ENCODE peak calls at places on chromosomes 6 and 20, in nine cellular contexts. One of them, this sample, is unnamed.
A peak's percentile ranks its signal among the peaks of the same experiment; 100 is the strongest.

GRCh38 chr6:90123796-90124195 is 172.8 kb downstream of the BACH2 start:
- DNase-seq in left ventricle myocardium inferior: no peak
- DNase-seq in OCI-LY7: no peak
- DNase-seq in A549: no peak
- DNase-seq in CD4-positive, CD25-positive, alpha-beta regulatory T cell: no peak
- DNase-seq in H9: no peak
- DNase-seq in aorta: no peak
- DNase-seq in small intestine: no peak
- DNase-seq in sigmoid colon: no peak
- DNase-seq in this sample: no peak

GRCh38 chr6:2916354-2916925 is 13.3 kb upstream of the SERPINB9 start:
- DNase-seq in left ventricle myocardium inferior: no peak
- DNase-seq in CD4-positive, CD25-positive, alpha-beta regulatory T cell: no peak
- DNase-seq in A549: no peak
- DNase-seq in aorta: no peak
- DNase-seq in H9: no peak
- DNase-seq in small intestine: no peak
- DNase-seq in sigmoid colon: no peak
- DNase-seq in OCI-LY7: no peak
- DNase-seq in this sample: no peak

GRCh38 chr20:49186535-49187329 is 1.4 kb downstream of the STAU1 start:
- DNase-seq in A549: peak; percentile 52
- DNase-seq in CD4-positive, CD25-positive, alpha-beta regulatory T cell: peak; percentile 46
- DNase-seq in aorta: peak; percentile 69
- DNase-seq in small intestine: peak; percentile 83
- DNase-seq in OCI-LY7: peak; percentile 64
- DNase-seq in sigmoid colon: peak; percentile 85
- DNase-seq in left ventricle myocardium inferior: peak; percentile 29
- DNase-seq in H9: no peak
- DNase-seq in this sample: no peak

GRCh38 chr6:34581561-34581920 is 25.4 kb upstream of the SPDEF start:
- DNase-seq in OCI-LY7: no peak
- DNase-seq in H9: no peak
- DNase-seq in A549: no peak
- DNase-seq in left ventricle myocardium inferior: no peak
- DNase-seq in CD4-positive, CD25-positive, alpha-beta regulatory T cell: no peak
- DNase-seq in sigmoid colon: no peak
- DNase-seq in aorta: peak; percentile 51
- DNase-seq in small intestine: no peak
- DNase-seq in this sample: no peak

GRCh38 chr20:45047581-45048119 is 53.3 kb downstream of the KCNS1 start:
- DNase-seq in A549: no peak
- DNase-seq in OCI-LY7: no peak
- DNase-seq in left ventricle myocardium inferior: no peak
- DNase-seq in sigmoid colon: no peak
- DNase-seq in small intestine: no peak
- DNase-seq in CD4-positive, CD25-positive, alpha-beta regulatory T cell: no peak
- DNase-seq in aorta: no peak
- DNase-seq in H9: no peak
- DNase-seq in this sample: no peak

GRCh38 chr6:87905101-87905517 is 142.5 kb upstream of the SPACA1 start:
- DNase-seq in small intestine: no peak
- DNase-seq in aorta: no peak
- DNase-seq in A549: no peak
- DNase-seq in sigmoid colon: no peak
- DNase-seq in OCI-LY7: peak; percentile 97
- DNase-seq in H9: no peak
- DNase-seq in CD4-positive, CD25-positive, alpha-beta regulatory T cell: no peak
- DNase-seq in left ventricle myocardium inferior: no peak
- DNase-seq in this sample: no peak

GRCh38 chr6:34383651-34384304 is 8.7 kb downstream of the NUDT3 start:
- DNase-seq in aorta: no peak
- DNase-seq in sigmoid colon: no peak
- DNase-seq in small intestine: no peak
- DNase-seq in A549: no peak
- DNase-seq in H9: no peak
- DNase-seq in left ventricle myocardium inferior: no peak
- DNase-seq in CD4-positive, CD25-positive, alpha-beta regulatory T cell: no peak
- DNase-seq in OCI-LY7: no peak
- DNase-seq in this sample: no peak

GRCh38 chr6:170208171-170208601 is 82.7 kb downstream of the DLL1 start:
- DNase-seq in A549: no peak
- DNase-seq in OCI-LY7: no peak
- DNase-seq in aorta: peak; percentile 62
- DNase-seq in sigmoid colon: no peak
- DNase-seq in H9: no peak
- DNase-seq in CD4-positive, CD25-positive, alpha-beta regulatory T cell: no peak
- DNase-seq in small intestine: no peak
- DNase-seq in left ventricle myocardium inferior: no peak
- DNase-seq in this sample: no peak

GRCh38 chr20:18314786-18315406 is 26.6 kb downstream of the ZNF133 start:
- DNase-seq in OCI-LY7: no peak
- DNase-seq in aorta: no peak
- DNase-seq in H9: no peak
- DNase-seq in left ventricle myocardium inferior: no peak
- DNase-seq in CD4-positive, CD25-positive, alpha-beta regulatory T cell: no peak
- DNase-seq in small intestine: no peak
- DNase-seq in sigmoid colon: peak; percentile 50
- DNase-seq in A549: peak; percentile 18
- DNase-seq in this sample: no peak

GRCh38 chr20:24701668-24702067 is 232.2 kb downstream of the SYNDIG1 start:
- DNase-seq in aorta: peak; percentile 36
- DNase-seq in CD4-positive, CD25-positive, alpha-beta regulatory T cell: no peak
- DNase-seq in small intestine: no peak
- DNase-seq in A549: no peak
- DNase-seq in H9: no peak
- DNase-seq in sigmoid colon: no peak
- DNase-seq in OCI-LY7: no peak
- DNase-seq in left ventricle myocardium inferior: no peak
- DNase-seq in this sample: no peak

GRCh38 chr6:128666405-128666804 is 146.0 kb upstream of the PTPRK start:
- DNase-seq in OCI-LY7: no peak
- DNase-seq in CD4-positive, CD25-positive, alpha-beta regulatory T cell: no peak
- DNase-seq in small intestine: no peak
- DNase-seq in aorta: no peak
- DNase-seq in H9: no peak
- DNase-seq in A549: no peak
- DNase-seq in sigmoid colon: no peak
- DNase-seq in left ventricle myocardium inferior: no peak
- DNase-seq in this sample: no peak

GRCh38 chr6:128667339-128667858 is 147.0 kb upstream of the PTPRK start:
- DNase-seq in sigmoid colon: no peak
- DNase-seq in aorta: no peak
- DNase-seq in OCI-LY7: no peak
- DNase-seq in left ventricle myocardium inferior: no peak
- DNase-seq in A549: no peak
- DNase-seq in H9: no peak
- DNase-seq in CD4-positive, CD25-positive, alpha-beta regulatory T cell: no peak
- DNase-seq in small intestine: no peak
- DNase-seq in this sample: no peak

GRCh38 chr6:128659878-128660622 is 139.7 kb upstream of the PTPRK start:
- DNase-seq in aorta: no peak
- DNase-seq in A549: no peak
- DNase-seq in OCI-LY7: no peak
- DNase-seq in sigmoid colon: no peak
- DNase-seq in small intestine: peak; percentile 27
- DNase-seq in H9: no peak
- DNase-seq in CD4-positive, CD25-positive, alpha-beta regulatory T cell: no peak
- DNase-seq in left ventricle myocardium inferior: no peak
- DNase-seq in this sample: no peak

DNA sequence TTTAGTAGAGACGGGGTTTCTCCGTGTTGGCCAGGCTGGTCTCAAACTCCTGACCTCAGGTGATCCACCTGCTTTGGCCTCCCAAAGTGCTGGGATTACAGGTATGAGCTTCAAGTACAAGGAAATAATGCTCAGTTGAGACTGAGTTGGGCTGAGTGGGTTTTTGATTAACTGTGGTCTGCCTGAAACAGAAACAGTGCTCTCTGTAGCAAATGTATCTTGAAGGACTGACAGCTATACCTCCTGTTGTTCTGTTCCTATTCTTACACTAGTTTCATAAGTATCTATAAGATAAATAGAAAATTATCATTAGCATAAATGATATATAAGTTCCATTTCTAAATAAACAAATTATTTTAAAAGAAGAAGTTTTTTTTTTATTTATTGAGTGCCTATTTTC is 142.8 kb upstream of the PTPRK start:
- DNase-seq in OCI-LY7: no peak
- DNase-seq in CD4-positive, CD25-positive, alpha-beta regulatory T cell: no peak
- DNase-seq in sigmoid colon: no peak
- DNase-seq in left ventricle myocardium inferior: no peak
- DNase-seq in A549: no peak
- DNase-seq in H9: no peak
- DNase-seq in aorta: no peak
- DNase-seq in small intestine: no peak
- DNase-seq in this sample: no peak
- H3K4me1 ChIP-seq in OCI-LY7: no peaks in the 10 kb centered on the region
- H3K4me1 ChIP-seq in CD4-positive, CD25-positive, alpha-beta regulatory T cell: no peaks in the 10 kb centered on the region
- H3K4me1 ChIP-seq in sigmoid colon: no peaks in the 10 kb centered on the region
- H3K4me1 ChIP-seq in left ventricle myocardium inferior: peaks cover 27% of the 10 kb centered on the region
- H3K4me1 ChIP-seq in A549: peaks cover 2% of the 10 kb centered on the region
- H3K4me1 ChIP-seq in H9: no peaks in the 10 kb centered on the region
- H3K4me1 ChIP-seq in aorta: no peaks in the 10 kb centered on the region
- H3K4me1 ChIP-seq in small intestine: no peaks in the 10 kb centered on the region
- H3K4me1 ChIP-seq in this sample: no peaks in the 10 kb centered on the region

DNA sequence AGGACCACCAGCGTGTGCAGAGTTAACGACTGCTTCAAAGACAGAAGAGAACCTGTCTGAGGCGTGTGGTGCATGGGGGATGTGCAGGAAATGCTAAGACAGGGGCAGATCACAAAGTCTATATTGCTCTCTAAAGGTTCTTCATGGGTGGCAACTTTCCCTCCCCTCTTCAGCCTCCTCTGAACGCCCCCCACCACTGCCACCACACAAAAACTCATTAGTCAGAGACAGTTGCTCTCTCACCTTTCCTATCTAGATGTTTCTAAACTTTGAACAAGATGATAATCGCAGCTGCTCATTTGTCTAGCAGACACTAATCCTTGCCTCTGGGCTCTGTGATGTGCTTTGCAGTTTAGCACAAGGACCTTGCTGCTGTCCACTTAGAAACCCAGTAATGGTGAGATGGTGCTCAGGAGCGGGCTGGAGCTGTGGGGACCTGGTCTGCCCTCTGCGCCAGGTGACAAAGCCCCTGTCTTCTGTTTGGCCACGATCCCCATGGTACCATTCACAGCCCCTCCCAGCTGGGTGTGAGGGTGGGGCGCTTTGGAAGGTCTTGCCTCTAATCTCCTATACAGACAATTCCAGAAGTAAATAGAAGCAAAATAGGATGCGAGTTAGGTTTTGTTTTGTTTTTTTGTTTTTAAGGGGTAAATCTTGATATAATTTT is 219.5 kb downstream of the NRN1 start:
- DNase-seq in aorta: peak; percentile 37
- DNase-seq in left ventricle myocardium inferior: no peak
- DNase-seq in H9: no peak
- DNase-seq in CD4-positive, CD25-positive, alpha-beta regulatory T cell: no peak
- DNase-seq in sigmoid colon: no peak
- DNase-seq in OCI-LY7: no peak
- DNase-seq in A549: no peak
- DNase-seq in small intestine: no peak
- DNase-seq in this sample: no peak
- H3K4me1 ChIP-seq in aorta: no peaks in the 10 kb centered on the region
- H3K4me1 ChIP-seq in left ventricle myocardium inferior: peaks cover 5% of the 10 kb centered on the region
- H3K4me1 ChIP-seq in H9: no peaks in the 10 kb centered on the region
- H3K4me1 ChIP-seq in CD4-positive, CD25-positive, alpha-beta regulatory T cell: no peaks in the 10 kb centered on the region
- H3K4me1 ChIP-seq in sigmoid colon: no peaks in the 10 kb centered on the region
- H3K4me1 ChIP-seq in OCI-LY7: no peaks in the 10 kb centered on the region
- H3K4me1 ChIP-seq in A549: no peaks in the 10 kb centered on the region
- H3K4me1 ChIP-seq in small intestine: peaks cover 2% of the 10 kb centered on the region
- H3K4me1 ChIP-seq in this sample: peaks cover 2% of the 10 kb centered on the region

DNA sequence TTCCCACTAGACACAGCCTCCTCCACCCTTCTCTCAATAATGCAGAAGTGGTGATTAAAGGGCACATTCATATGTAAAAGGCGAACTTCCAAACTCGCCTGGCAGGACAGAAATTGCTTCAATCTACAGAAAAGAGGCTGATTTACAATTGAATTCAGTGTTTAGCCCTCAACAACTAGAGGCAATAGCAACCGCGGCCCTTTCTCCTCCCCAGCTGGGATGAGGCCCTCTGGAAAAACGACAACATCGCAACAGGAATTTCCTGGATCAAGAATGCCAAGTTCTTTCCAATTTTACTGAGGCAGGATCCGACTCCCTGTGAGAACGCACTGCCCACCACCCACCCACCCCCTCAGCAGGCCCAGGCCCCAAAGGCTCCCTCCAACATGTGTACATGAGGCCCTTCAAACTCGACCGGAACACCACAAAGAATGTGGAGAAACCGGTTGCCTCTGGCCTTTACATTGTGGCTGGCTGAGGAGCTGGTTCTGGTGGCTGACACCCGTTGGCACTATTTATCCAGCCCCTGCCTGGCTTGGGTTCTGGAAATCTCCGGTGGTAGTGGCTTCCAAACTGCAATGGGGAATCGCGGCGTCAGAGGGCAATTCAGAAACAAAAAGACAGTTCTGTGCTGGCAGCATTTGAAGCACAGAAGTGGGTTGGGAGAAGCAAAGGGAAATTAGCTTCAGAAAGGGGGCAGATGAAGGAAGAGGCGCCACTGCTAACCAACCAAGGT is 36.8 kb downstream of the ZMYND8 start:
- DNase-seq in aorta: no peak
- DNase-seq in small intestine: peak; percentile 72
- DNase-seq in A549: no peak
- DNase-seq in CD4-positive, CD25-positive, alpha-beta regulatory T cell: no peak
- DNase-seq in H9: peak; percentile 94
- DNase-seq in left ventricle myocardium inferior: peak; percentile 36
- DNase-seq in sigmoid colon: peak; percentile 79
- DNase-seq in OCI-LY7: no peak
- DNase-seq in this sample: peak; percentile 92
- H3K4me1 ChIP-seq in aorta: no peaks in the 10 kb centered on the region
- H3K4me1 ChIP-seq in small intestine: peaks cover 17% of the 10 kb centered on the region
- H3K4me1 ChIP-seq in A549: peaks cover 96% of the 10 kb centered on the region
- H3K4me1 ChIP-seq in CD4-positive, CD25-positive, alpha-beta regulatory T cell: peaks cover 41% of the 10 kb centered on the region
- H3K4me1 ChIP-seq in H9: peaks cover 34% of the 10 kb centered on the region
- H3K4me1 ChIP-seq in left ventricle myocardium inferior: peaks cover 98% of the 10 kb centered on the region
- H3K4me1 ChIP-seq in sigmoid colon: no peaks in the 10 kb centered on the region
- H3K4me1 ChIP-seq in OCI-LY7: peaks cover 20% of the 10 kb centered on the region
- H3K4me1 ChIP-seq in this sample: peaks cover 29% of the 10 kb centered on the region

GRCh38 chr6:41937472-41937871 is 4.1 kb downstream of the CCND3 start:
- DNase-seq in aorta: no peak
- DNase-seq in left ventricle myocardium inferior: no peak
- DNase-seq in sigmoid colon: no peak
- DNase-seq in H9: no peak
- DNase-seq in A549: no peak
- DNase-seq in CD4-positive, CD25-positive, alpha-beta regulatory T cell: no peak
- DNase-seq in OCI-LY7: no peak
- DNase-seq in small intestine: no peak
- DNase-seq in this sample: no peak
- H3K4me1 ChIP-seq in aorta: no peaks in the 10 kb centered on the region
- H3K4me1 ChIP-seq in left ventricle myocardium inferior: peaks cover 75% of the 10 kb centered on the region
- H3K4me1 ChIP-seq in sigmoid colon: no peaks in the 10 kb centered on the region
- H3K4me1 ChIP-seq in H9: peaks cover 16% of the 10 kb centered on the region
- H3K4me1 ChIP-seq in A549: peaks cover 62% of the 10 kb centered on the region
- H3K4me1 ChIP-seq in CD4-positive, CD25-positive, alpha-beta regulatory T cell: peaks cover 66% of the 10 kb centered on the region
- H3K4me1 ChIP-seq in OCI-LY7: peaks cover 71% of the 10 kb centered on the region
- H3K4me1 ChIP-seq in small intestine: peaks cover 7% of the 10 kb centered on the region
- H3K4me1 ChIP-seq in this sample: peaks cover 14% of the 10 kb centered on the region

This sample was measured in iPS DF 6.9.